ENCODE peak calls at places on chromosomes 4 and X, in nine cellular contexts. L, H, C, Q, J, T, D, U and F are unnamed samples. For H3K4me1, the result is how much of the 10 kb centered on the place peaks cover.

GRCh38 chr4:124427095-124427767 is 285.3 kb downstream of the ANKRD50 start:
- DNase-seq in L (no peak), H (no peak), C (no peak), Q (peak), J (no peak), T (no peak), D (no peak), U (peak), F (no peak)

GRCh38 chr4:156475322-156475721 is 496.3 kb downstream of the PDGFC start:
- DNase-seq in L (no peak), H (no peak), C (peak), Q (peak), J (no peak), T (no peak), D (no peak), U (no peak), F (peak)

GRCh38 chrX:129139837-129140679 is 383.2 kb downstream of the SMARCA1 start:
- DNase-seq in L (no peak), H (no peak), C (peak), Q (no peak), J (no peak), T (no peak), D (no peak), U (no peak), F (no peak)

GRCh38 chrX:6460893-6461490 is 73.9 kb downstream of the VCX3A start:
- DNase-seq in L (no peak), H (no peak), C (peak), Q (no peak), J (no peak), T (no peak), D (no peak), U (no peak), F (no peak)

GRCh38 chrX:37998586-37999267 is 7.6 kb upstream of the SYTL5 start:
- DNase-seq in L (no peak), H (no peak), C (peak), Q (peak), J (no peak), T (no peak), D (no peak), U (no peak), F (peak)

GRCh38 chrX:124098089-124098488 is 136.6 kb downstream of the STAG2 start:
- DNase-seq in L (no peak), H (no peak), C (peak), Q (peak), J (no peak), T (no peak), D (no peak), U (no peak), F (peak)

GRCh38 chr4:102139932-102140331 is 205.3 kb downstream of the SLC39A8 start:
- DNase-seq in L (no peak), H (no peak), C (peak), Q (peak), J (no peak), T (no peak), D (no peak), U (no peak), F (no peak)

GRCh38 chrX:74506310-74507115 is 85.2 kb downstream of the SLC16A2 start:
- DNase-seq in L (no peak), H (no peak), C (no peak), Q (no peak), J (no peak), T (no peak), D (no peak), U (no peak), F (no peak)

GRCh38 chrX:50905334-50905733 is 5.2 kb upstream of the BMP15 start:
- DNase-seq in L (no peak), H (no peak), C (no peak), Q (no peak), J (no peak), T (no peak), D (no peak), U (no peak), F (no peak)

GRCh38 chr4:127601029-127601428 is 31.7 kb upstream of the INTU start:
- DNase-seq in L (no peak), H (no peak), C (peak), Q (no peak), J (no peak), T (no peak), D (no peak), U (no peak), F (peak)

GRCh38 chr4:141853091-141853734 is 216.8 kb downstream of the IL15 start:
- DNase-seq in L (no peak), H (no peak), C (no peak), Q (no peak), J (no peak), T (no peak), D (no peak), U (peak), F (peak)

GRCh38 chrX:16869393-16870094 is 618 bp downstream of the RBBP7 start:
- DNase-seq in L (peak), H (peak), C (no peak), Q (peak), J (peak), T (peak), D (no peak), U (peak), F (peak)

GRCh38 chrX:111095974-111096870 is at the start of gene PAK3:
- DNase-seq in L (peak), H (peak), C (peak), Q (peak), J (peak), T (peak), D (peak), U (peak), F (peak)

GRCh38 chr4:84966382-84967291 is at the start of gene WDFY3:
- DNase-seq in L (peak), H (no peak), C (peak), Q (peak), J (peak), T (peak), D (peak), U (peak), F (peak)

GRCh38 chrX:31590581-31591113 is 518.8 kb upstream of the FTHL17 start:
- DNase-seq in L (no peak), H (no peak), C (peak), Q (peak), J (no peak), T (no peak), D (no peak), U (no peak), F (peak)

GRCh38 chrX:45903781-45904201 is 641.4 kb downstream of the ZNF674 start:
- DNase-seq in L (no peak), H (no peak), C (no peak), Q (peak), J (no peak), T (no peak), D (no peak), U (no peak), F (no peak)

GRCh38 chr4:42642136-42642797 is 14.6 kb downstream of the ATP8A1 start:
- DNase-seq in L (no peak), H (no peak), C (no peak), Q (no peak), J (no peak), T (no peak), D (no peak), U (no peak), F (no peak)

GRCh38 chr4:125123710-125124109 is 191.0 kb upstream of the FAT4 start:
- DNase-seq in L (no peak), H (no peak), C (peak), Q (no peak), J (no peak), T (no peak), D (no peak), U (no peak), F (peak)

DNA sequence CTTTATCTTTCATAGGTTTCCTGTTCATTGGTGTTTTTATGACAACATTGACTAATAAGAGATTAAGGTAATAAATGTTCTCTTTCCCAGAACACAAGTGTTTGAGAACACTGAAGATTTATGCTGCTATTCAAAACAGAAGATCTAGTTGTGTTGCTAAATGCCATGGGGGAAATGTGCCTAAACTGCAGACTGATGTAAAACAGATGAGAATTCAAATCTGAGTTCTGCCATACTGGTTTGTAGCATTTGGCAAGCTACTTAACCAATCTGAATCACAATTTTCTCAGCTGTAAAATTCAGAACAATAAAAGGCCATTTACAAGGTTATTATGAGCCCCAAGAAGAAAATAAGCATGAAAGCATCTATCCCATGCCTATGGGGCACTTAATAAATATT is 2.3 kb downstream of the SLC10A6 start:
- DNase-seq in L (no peak), H (no peak), C (peak), Q (peak), J (no peak), T (no peak), D (no peak), U (no peak), F (peak)
- H3K4me1 ChIP-seq in L (under half), H (under half), C (under half), Q (under half), J (under half), T (under half), D (under half), U (under half), F (under half)

DNA sequence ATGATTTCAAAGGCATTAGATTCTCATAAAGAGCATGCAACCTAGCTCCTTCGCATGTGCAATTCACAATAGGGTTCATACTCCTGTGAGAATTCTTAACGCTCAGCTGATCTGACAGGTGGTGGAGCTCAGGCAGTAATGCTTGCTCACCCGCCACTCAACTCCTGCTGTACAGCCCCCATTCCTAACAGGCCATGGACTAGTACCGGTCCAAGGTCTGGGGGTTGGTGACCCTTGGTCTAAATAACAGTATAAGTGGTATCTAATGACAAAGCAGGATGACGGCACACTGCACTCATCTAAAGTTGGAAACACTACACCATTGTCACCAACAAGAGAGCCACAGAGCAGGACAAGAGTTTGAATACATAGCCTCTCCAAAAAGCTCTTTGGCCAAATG is 28.5 kb downstream of the ADGRA3 start:
- DNase-seq in L (no peak), H (no peak), C (no peak), Q (no peak), J (no peak), T (no peak), D (no peak), U (no peak), F (no peak)
- H3K4me1 ChIP-seq in L (under half), H (under half), C (under half), Q (under half), J (under half), T (under half), D (under half), U (under half), F (under half)

GRCh38 chr4:153483432-153484418 is 17.6 kb downstream of the TMEM131L start:
- DNase-seq in L (no peak), H (no peak), C (no peak), Q (peak), J (no peak), T (no peak), D (no peak), U (no peak), F (no peak)
- H3K4me1 ChIP-seq in L (under half), H (half or more), C (under half), Q (under half), J (half or more), T (under half), D (under half), U (under half), F (under half)

GRCh38 chr4:87029356-87029755 is 94.5 kb downstream of the AFF1 start:
- DNase-seq in L (no peak), H (no peak), C (no peak), Q (no peak), J (no peak), T (no peak), D (no peak), U (no peak), F (no peak)
- H3K4me1 ChIP-seq in L (under half), H (under half), C (under half), Q (half or more), J (half or more), T (under half), D (half or more), U (half or more), F (half or more)

DNA sequence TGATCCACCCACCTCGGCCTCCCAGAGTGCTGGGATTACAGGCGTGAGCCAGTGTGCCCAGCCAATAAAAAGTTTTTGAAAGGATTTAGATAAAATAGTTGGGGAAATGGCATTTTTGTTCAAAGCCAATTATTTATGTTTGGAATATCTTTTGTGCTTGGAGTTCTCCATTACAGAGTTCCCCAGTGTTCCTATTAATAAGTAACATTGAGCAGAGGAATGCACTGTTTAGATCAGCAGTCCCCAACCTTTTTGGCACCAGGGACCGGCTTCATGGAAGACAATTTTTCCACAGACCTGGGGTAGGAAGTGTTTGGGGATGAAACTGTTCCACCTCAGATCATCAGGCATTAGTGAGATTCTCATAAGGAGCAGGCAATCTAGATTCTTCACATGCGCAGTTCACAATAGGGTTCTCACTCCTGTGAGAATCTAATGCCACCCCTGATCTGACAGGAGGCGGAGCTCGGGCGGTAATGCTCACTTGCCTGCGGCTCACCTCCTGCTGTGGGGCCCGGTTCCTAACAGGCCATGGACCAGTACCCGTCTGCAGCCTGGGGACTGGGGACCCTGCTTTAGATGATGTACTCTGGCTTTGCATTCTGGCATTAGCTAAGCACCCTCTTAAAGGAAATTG is 8.3 kb downstream of the PKD2 start:
- DNase-seq in L (no peak), H (no peak), C (no peak), Q (no peak), J (no peak), T (no peak), D (no peak), U (no peak), F (no peak)
- H3K4me1 ChIP-seq in L (under half), H (under half), C (under half), Q (under half), J (under half), T (under half), D (half or more), U (under half), F (under half)

GRCh38 chr4:925771-926500 is 6.2 kb downstream of the GAK start:
- DNase-seq in L (no peak), H (no peak), C (no peak), Q (no peak), J (peak), T (peak), D (no peak), U (no peak), F (no peak)
- H3K4me1 ChIP-seq in L (under half), H (under half), C (under half), Q (under half), J (half or more), T (under half), D (under half), U (under half), F (under half)

GRCh38 chrX:153339662-153340061 is 5.7 kb downstream of the ZNF275 start:
- DNase-seq in L (no peak), H (no peak), C (no peak), Q (no peak), J (no peak), T (no peak), D (no peak), U (no peak), F (no peak)
- H3K4me1 ChIP-seq in L (under half), H (half or more), C (under half), Q (under half), J (under half), T (under half), D (under half), U (under half), F (under half)

GRCh38 chr4:151687021-151687640 is 73.7 kb downstream of the GATB start:
- DNase-seq in L (no peak), H (no peak), C (peak), Q (no peak), J (no peak), T (no peak), D (no peak), U (peak), F (peak)
- H3K4me1 ChIP-seq in L (under half), H (under half), C (under half), Q (under half), J (under half), T (under half), D (under half), U (under half), F (half or more)

DNA sequence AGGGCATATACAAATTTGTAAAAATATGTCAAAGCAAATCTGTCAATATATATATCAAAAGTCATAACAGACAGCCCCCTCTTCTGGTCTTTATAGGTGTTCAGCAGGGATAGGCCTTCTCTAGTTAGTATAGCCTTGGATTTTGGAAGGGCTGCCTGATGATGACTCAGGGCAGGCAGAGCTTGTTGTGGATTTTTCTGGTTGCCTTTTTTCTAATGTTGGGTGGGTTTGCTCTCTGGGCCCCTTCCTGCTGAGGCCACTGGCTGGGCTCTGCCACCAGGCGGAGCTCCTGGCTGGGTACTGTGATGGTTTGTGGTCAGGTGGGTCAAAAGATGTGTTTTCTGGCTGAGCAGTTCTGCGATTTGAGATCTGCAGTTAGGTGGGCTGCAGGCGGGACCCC is 294.2 kb downstream of the GRIA2 start:
- DNase-seq in L (peak), H (no peak), C (no peak), Q (no peak), J (no peak), T (no peak), D (no peak), U (no peak), F (no peak)
- H3K4me1 ChIP-seq in L (under half), H (under half), C (under half), Q (under half), J (under half), T (under half), D (under half), U (under half), F (under half)